ENCODE peak calls at places on chromosomes 2 and 18, in nine cellular contexts. One of them, this sample, is unnamed.

GRCh38 chr2:29100564-29100963 is 14.7 kb upstream of the CLIP4 start:
- DNase-seq in fibroblast of villous mesenchyme: no peak
- DNase-seq in HepG2: no peak
- DNase-seq in CD8-positive, alpha-beta T cell: no peak
- DNase-seq in heart left ventricle: no peak
- DNase-seq in fibroblast of the aortic adventitia: no peak
- DNase-seq in upper lobe of right lung: no peak
- DNase-seq in epithelial cell of proximal tubule: no peak
- DNase-seq in stomach: no peak
- DNase-seq in this sample: no peak

GRCh38 chr18:70450658-70451253 is 161.9 kb downstream of the SOCS6 start:
- DNase-seq in fibroblast of the aortic adventitia: peak
- DNase-seq in epithelial cell of proximal tubule: no peak
- DNase-seq in heart left ventricle: no peak
- DNase-seq in CD8-positive, alpha-beta T cell: no peak
- DNase-seq in fibroblast of villous mesenchyme: peak
- DNase-seq in HepG2: no peak
- DNase-seq in stomach: no peak
- DNase-seq in upper lobe of right lung: no peak
- DNase-seq in this sample: peak

GRCh38 chr2:178306351-178307073 is 112.2 kb downstream of the OSBPL6 start:
- DNase-seq in fibroblast of villous mesenchyme: peak
- DNase-seq in epithelial cell of proximal tubule: no peak
- DNase-seq in heart left ventricle: peak
- DNase-seq in fibroblast of the aortic adventitia: peak
- DNase-seq in HepG2: peak
- DNase-seq in stomach: no peak
- DNase-seq in upper lobe of right lung: peak
- DNase-seq in CD8-positive, alpha-beta T cell: peak
- DNase-seq in this sample: peak

GRCh38 chr2:172438741-172439508 is 11.5 kb downstream of the ITGA6 start:
- DNase-seq in epithelial cell of proximal tubule: no peak
- DNase-seq in fibroblast of villous mesenchyme: peak
- DNase-seq in heart left ventricle: no peak
- DNase-seq in fibroblast of the aortic adventitia: peak
- DNase-seq in HepG2: no peak
- DNase-seq in stomach: peak
- DNase-seq in CD8-positive, alpha-beta T cell: no peak
- DNase-seq in upper lobe of right lung: no peak
- DNase-seq in this sample: peak

GRCh38 chr2:14937336-14937735 is 304.8 kb downstream of the LRATD1 start:
- DNase-seq in heart left ventricle: no peak
- DNase-seq in fibroblast of villous mesenchyme: no peak
- DNase-seq in epithelial cell of proximal tubule: no peak
- DNase-seq in upper lobe of right lung: no peak
- DNase-seq in fibroblast of the aortic adventitia: no peak
- DNase-seq in HepG2: no peak
- DNase-seq in CD8-positive, alpha-beta T cell: no peak
- DNase-seq in stomach: no peak
- DNase-seq in this sample: no peak

GRCh38 chr2:27591745-27592144 is 8.9 kb downstream of the ZNF512 start:
- DNase-seq in CD8-positive, alpha-beta T cell: no peak
- DNase-seq in stomach: no peak
- DNase-seq in upper lobe of right lung: no peak
- DNase-seq in heart left ventricle: no peak
- DNase-seq in fibroblast of the aortic adventitia: no peak
- DNase-seq in HepG2: no peak
- DNase-seq in fibroblast of villous mesenchyme: no peak
- DNase-seq in epithelial cell of proximal tubule: no peak
- DNase-seq in this sample: peak

GRCh38 chr2:48601349-48601748 is 16.3 kb upstream of the GTF2A1L start:
- DNase-seq in epithelial cell of proximal tubule: no peak
- DNase-seq in upper lobe of right lung: no peak
- DNase-seq in fibroblast of the aortic adventitia: no peak
- DNase-seq in CD8-positive, alpha-beta T cell: no peak
- DNase-seq in fibroblast of villous mesenchyme: no peak
- DNase-seq in heart left ventricle: peak
- DNase-seq in HepG2: peak
- DNase-seq in stomach: no peak
- DNase-seq in this sample: peak

GRCh38 chr2:237486819-237487448 is at the start of gene MLPH:
- DNase-seq in stomach: peak
- DNase-seq in heart left ventricle: peak
- DNase-seq in fibroblast of villous mesenchyme: peak
- DNase-seq in epithelial cell of proximal tubule: no peak
- DNase-seq in HepG2: no peak
- DNase-seq in fibroblast of the aortic adventitia: no peak
- DNase-seq in upper lobe of right lung: peak
- DNase-seq in CD8-positive, alpha-beta T cell: no peak
- DNase-seq in this sample: peak

GRCh38 chr2:86186431-86186830 is 8.8 kb downstream of the IMMT start:
- DNase-seq in heart left ventricle: no peak
- DNase-seq in fibroblast of the aortic adventitia: no peak
- DNase-seq in HepG2: no peak
- DNase-seq in fibroblast of villous mesenchyme: no peak
- DNase-seq in upper lobe of right lung: no peak
- DNase-seq in CD8-positive, alpha-beta T cell: no peak
- DNase-seq in epithelial cell of proximal tubule: no peak
- DNase-seq in stomach: no peak
- DNase-seq in this sample: no peak

GRCh38 chr18:56083097-56083865 is 495.3 kb upstream of the TCF4 start:
- DNase-seq in CD8-positive, alpha-beta T cell: no peak
- DNase-seq in HepG2: no peak
- DNase-seq in fibroblast of villous mesenchyme: peak
- DNase-seq in epithelial cell of proximal tubule: no peak
- DNase-seq in upper lobe of right lung: no peak
- DNase-seq in fibroblast of the aortic adventitia: peak
- DNase-seq in stomach: no peak
- DNase-seq in heart left ventricle: peak
- DNase-seq in this sample: peak

GRCh38 chr2:30385327-30385726 is 61.7 kb upstream of the LCLAT1 start:
- DNase-seq in fibroblast of villous mesenchyme: peak
- DNase-seq in upper lobe of right lung: no peak
- DNase-seq in epithelial cell of proximal tubule: no peak
- DNase-seq in fibroblast of the aortic adventitia: peak
- DNase-seq in CD8-positive, alpha-beta T cell: no peak
- DNase-seq in stomach: no peak
- DNase-seq in heart left ventricle: no peak
- DNase-seq in HepG2: no peak
- DNase-seq in this sample: peak

GRCh38 chr18:35827275-35827929 is 145.1 kb upstream of the RMP24 start:
- DNase-seq in fibroblast of villous mesenchyme: no peak
- DNase-seq in HepG2: no peak
- DNase-seq in CD8-positive, alpha-beta T cell: no peak
- DNase-seq in epithelial cell of proximal tubule: no peak
- DNase-seq in fibroblast of the aortic adventitia: no peak
- DNase-seq in upper lobe of right lung: no peak
- DNase-seq in heart left ventricle: no peak
- DNase-seq in stomach: no peak
- DNase-seq in this sample: no peak

GRCh38 chr2:54983345-54984235 is 66.7 kb downstream of the RTN4 start:
- DNase-seq in heart left ventricle: no peak
- DNase-seq in epithelial cell of proximal tubule: no peak
- DNase-seq in HepG2: no peak
- DNase-seq in CD8-positive, alpha-beta T cell: no peak
- DNase-seq in upper lobe of right lung: no peak
- DNase-seq in stomach: no peak
- DNase-seq in fibroblast of villous mesenchyme: no peak
- DNase-seq in fibroblast of the aortic adventitia: peak
- DNase-seq in this sample: peak

GRCh38 chr2:160603771-160604510 is 110.3 kb upstream of the RBMS1 start:
- DNase-seq in epithelial cell of proximal tubule: no peak
- DNase-seq in fibroblast of villous mesenchyme: no peak
- DNase-seq in CD8-positive, alpha-beta T cell: no peak
- DNase-seq in HepG2: no peak
- DNase-seq in stomach: no peak
- DNase-seq in fibroblast of the aortic adventitia: no peak
- DNase-seq in upper lobe of right lung: no peak
- DNase-seq in heart left ventricle: no peak
- DNase-seq in this sample: no peak

GRCh38 chr18:40983835-40984234 is 971.2 kb upstream of the PIK3C3 start:
- DNase-seq in upper lobe of right lung: no peak
- DNase-seq in CD8-positive, alpha-beta T cell: no peak
- DNase-seq in epithelial cell of proximal tubule: no peak
- DNase-seq in fibroblast of villous mesenchyme: no peak
- DNase-seq in heart left ventricle: no peak
- DNase-seq in HepG2: no peak
- DNase-seq in stomach: no peak
- DNase-seq in fibroblast of the aortic adventitia: no peak
- DNase-seq in this sample: no peak

GRCh38 chr2:127913808-127914457 is 28.2 kb upstream of the AMMECR1L start:
- DNase-seq in heart left ventricle: no peak
- DNase-seq in fibroblast of the aortic adventitia: no peak
- DNase-seq in CD8-positive, alpha-beta T cell: no peak
- DNase-seq in stomach: no peak
- DNase-seq in epithelial cell of proximal tubule: no peak
- DNase-seq in upper lobe of right lung: no peak
- DNase-seq in fibroblast of villous mesenchyme: no peak
- DNase-seq in HepG2: no peak
- DNase-seq in this sample: peak

GRCh38 chr2:61876400-61876799 is 12.1 kb downstream of the CCT4 start:
- DNase-seq in fibroblast of villous mesenchyme: no peak
- DNase-seq in HepG2: no peak
- DNase-seq in CD8-positive, alpha-beta T cell: no peak
- DNase-seq in fibroblast of the aortic adventitia: no peak
- DNase-seq in upper lobe of right lung: no peak
- DNase-seq in stomach: no peak
- DNase-seq in epithelial cell of proximal tubule: no peak
- DNase-seq in heart left ventricle: no peak
- DNase-seq in this sample: no peak

GRCh38 chr2:61877571-61878245 is 10.7 kb downstream of the CCT4 start:
- DNase-seq in fibroblast of villous mesenchyme: no peak
- DNase-seq in HepG2: no peak
- DNase-seq in heart left ventricle: no peak
- DNase-seq in epithelial cell of proximal tubule: no peak
- DNase-seq in stomach: no peak
- DNase-seq in CD8-positive, alpha-beta T cell: no peak
- DNase-seq in upper lobe of right lung: no peak
- DNase-seq in fibroblast of the aortic adventitia: no peak
- DNase-seq in this sample: no peak

GRCh38 chr2:61882850-61883249 is 5.6 kb downstream of the CCT4 start:
- DNase-seq in upper lobe of right lung: no peak
- DNase-seq in HepG2: no peak
- DNase-seq in epithelial cell of proximal tubule: no peak
- DNase-seq in heart left ventricle: no peak
- DNase-seq in fibroblast of the aortic adventitia: no peak
- DNase-seq in fibroblast of villous mesenchyme: no peak
- DNase-seq in stomach: no peak
- DNase-seq in CD8-positive, alpha-beta T cell: no peak
- DNase-seq in this sample: no peak

DNA sequence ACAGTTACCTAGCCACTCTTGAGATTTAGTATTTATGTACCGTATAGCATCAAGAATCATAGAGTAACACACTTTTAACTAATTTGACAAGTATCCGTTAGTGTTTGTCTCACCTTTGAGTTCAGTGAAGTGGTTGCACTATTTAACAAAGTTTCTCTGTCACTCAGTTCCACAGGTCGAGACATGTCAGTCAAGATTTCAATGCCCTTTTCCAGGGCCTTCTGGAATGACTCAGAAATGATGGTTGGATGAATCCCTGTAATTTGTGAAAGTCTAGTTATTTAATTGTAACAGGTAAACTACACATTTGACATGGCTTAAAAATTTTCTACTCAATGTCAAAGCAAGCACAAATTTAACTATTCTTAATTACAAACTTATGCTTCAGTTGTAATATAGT is 9.7 kb downstream of the CCT4 start:
- DNase-seq in epithelial cell of proximal tubule: peak
- DNase-seq in HepG2: no peak
- DNase-seq in stomach: no peak
- DNase-seq in upper lobe of right lung: no peak
- DNase-seq in CD8-positive, alpha-beta T cell: no peak
- DNase-seq in fibroblast of villous mesenchyme: no peak
- DNase-seq in heart left ventricle: no peak
- DNase-seq in fibroblast of the aortic adventitia: no peak
- DNase-seq in this sample: no peak
- H3K4me3 ChIP-seq in epithelial cell of proximal tubule: no peak
- H3K4me3 ChIP-seq in HepG2: no peak
- H3K4me3 ChIP-seq in stomach: no peak
- H3K4me3 ChIP-seq in upper lobe of right lung: no peak
- H3K4me3 ChIP-seq in CD8-positive, alpha-beta T cell: no peak
- H3K4me3 ChIP-seq in fibroblast of villous mesenchyme: no peak
- H3K4me3 ChIP-seq in heart left ventricle: no peak
- H3K4me3 ChIP-seq in fibroblast of the aortic adventitia: no peak
- H3K4me3 ChIP-seq in this sample: no peak

DNA sequence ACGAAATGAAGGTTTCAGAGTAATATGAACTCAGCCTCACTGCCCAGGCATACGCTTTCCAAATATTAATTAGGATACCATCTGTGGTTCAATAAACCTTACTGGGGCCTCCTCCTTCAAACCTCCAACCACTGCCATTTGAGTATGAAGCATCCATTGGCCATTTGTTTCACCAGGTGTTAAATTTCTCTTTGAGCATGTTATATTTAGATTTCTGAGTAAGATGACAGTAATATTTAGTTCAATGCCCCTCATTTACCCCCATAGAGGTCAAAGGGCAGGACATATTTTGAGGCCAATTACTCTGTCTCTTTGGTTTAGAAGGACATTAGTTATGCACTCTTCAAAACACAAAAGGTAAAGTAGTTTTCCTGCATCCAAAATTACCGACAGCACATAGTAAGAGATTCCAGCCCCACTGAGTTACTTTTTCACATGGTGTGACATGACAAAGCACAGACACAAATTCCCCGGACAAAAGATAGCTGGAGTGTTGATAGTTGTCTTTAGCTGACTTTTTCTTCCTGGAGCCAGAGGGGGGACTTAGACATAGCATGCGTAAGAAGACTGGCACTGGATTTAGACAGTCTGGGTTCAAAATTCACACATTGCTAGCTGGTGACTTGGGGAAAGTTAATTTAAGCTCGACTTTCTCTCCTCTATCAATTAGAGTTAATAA is 33.1 kb upstream of the LNPK start:
- DNase-seq in heart left ventricle: no peak
- DNase-seq in fibroblast of villous mesenchyme: no peak
- DNase-seq in CD8-positive, alpha-beta T cell: no peak
- DNase-seq in HepG2: no peak
- DNase-seq in stomach: no peak
- DNase-seq in epithelial cell of proximal tubule: no peak
- DNase-seq in fibroblast of the aortic adventitia: no peak
- DNase-seq in upper lobe of right lung: no peak
- DNase-seq in this sample: no peak
- TF ChIP-seq CTCF in heart left ventricle: no peak
- TF ChIP-seq CTCF in fibroblast of villous mesenchyme: no peak
- TF ChIP-seq CTCF in CD8-positive, alpha-beta T cell: no peak
- TF ChIP-seq CTCF in HepG2: no peak
- TF ChIP-seq CTCF in stomach: no peak
- TF ChIP-seq CTCF in epithelial cell of proximal tubule: no peak
- TF ChIP-seq CTCF in fibroblast of the aortic adventitia: no peak
- TF ChIP-seq CTCF in upper lobe of right lung: no peak
- TF ChIP-seq CTCF in this sample: no peak

GRCh38 chr2:100321881-100322820 is at the start of gene LONRF2:
- DNase-seq in epithelial cell of proximal tubule: no peak
- DNase-seq in stomach: peak
- DNase-seq in CD8-positive, alpha-beta T cell: no peak
- DNase-seq in HepG2: no peak
- DNase-seq in fibroblast of the aortic adventitia: no peak
- DNase-seq in upper lobe of right lung: peak
- DNase-seq in heart left ventricle: peak
- DNase-seq in fibroblast of villous mesenchyme: no peak
- DNase-seq in this sample: no peak
- H3K4me3 ChIP-seq in epithelial cell of proximal tubule: peak
- H3K4me3 ChIP-seq in stomach: peak
- H3K4me3 ChIP-seq in CD8-positive, alpha-beta T cell: no peak
- H3K4me3 ChIP-seq in HepG2: no peak
- H3K4me3 ChIP-seq in fibroblast of the aortic adventitia: peak
- H3K4me3 ChIP-seq in upper lobe of right lung: peak
- H3K4me3 ChIP-seq in heart left ventricle: peak
- H3K4me3 ChIP-seq in fibroblast of villous mesenchyme: peak
- H3K4me3 ChIP-seq in this sample: no peak

GRCh38 chr2:213490087-213490486 is 205.8 kb downstream of the SPAG16 start:
- DNase-seq in HepG2: no peak
- DNase-seq in stomach: no peak
- DNase-seq in epithelial cell of proximal tubule: no peak
- DNase-seq in fibroblast of villous mesenchyme: no peak
- DNase-seq in fibroblast of the aortic adventitia: no peak
- DNase-seq in upper lobe of right lung: no peak
- DNase-seq in heart left ventricle: no peak
- DNase-seq in CD8-positive, alpha-beta T cell: no peak
- DNase-seq in this sample: no peak
- TF ChIP-seq CTCF in HepG2: no peak
- TF ChIP-seq CTCF in stomach: no peak
- TF ChIP-seq CTCF in epithelial cell of proximal tubule: no peak
- TF ChIP-seq CTCF in fibroblast of villous mesenchyme: no peak
- TF ChIP-seq CTCF in fibroblast of the aortic adventitia: no peak
- TF ChIP-seq CTCF in upper lobe of right lung: no peak
- TF ChIP-seq CTCF in heart left ventricle: no peak
- TF ChIP-seq CTCF in CD8-positive, alpha-beta T cell: no peak
- TF ChIP-seq CTCF in this sample: no peak